ENCODE peak calls at places on chromosome 1, in nine cellular contexts. U is esophagus muscularis mucosa; D is activated CD4-positive, alpha-beta T cell treated with anti-CD3 and anti-CD28 coated beads for 24 hours; I is CD8-positive, alpha-beta memory T cell; O is NCI-H1694 treated with DMSO at 0.1 percent for 48 hours; A is vagina; B is stimulated activated CD4-positive, alpha-beta T cell treated with anti-CD3 and anti-CD28 coated beads, TNF-alpha, amount 100 ng/mL, for 4 hours; J is GM06990; L is Daoy. R is an unnamed sample.

GRCh38 chr1:234600418-234601216 is 9.4 kb downstream of the IRF2BP2 start:
- DNase-seq in U (no peak), D (no peak), I (no peak), O (peak), A (no peak), B (no peak), J (no peak), L (no peak), R (no peak)

GRCh38 chr1:202416641-202417040 is 68.1 kb downstream of the PPP1R12B start:
- DNase-seq in U (no peak), D (no peak), I (no peak), O (no peak), A (no peak), B (no peak), J (no peak), L (no peak), R (no peak)

GRCh38 chr1:81949421-81949820 is 148.7 kb downstream of the ADGRL2 start:
- DNase-seq in U (no peak), D (no peak), I (no peak), O (peak), A (no peak), B (no peak), J (no peak), L (no peak), R (no peak)

GRCh38 chr1:200364831-200365230 is 45.0 kb downstream of the ZNF281 start:
- DNase-seq in U (no peak), D (no peak), I (no peak), O (no peak), A (no peak), B (no peak), J (no peak), L (peak), R (no peak)

GRCh38 chr1:53643061-53643880 is 95.7 kb downstream of the GLIS1 start:
- DNase-seq in U (no peak), D (no peak), I (no peak), O (no peak), A (no peak), B (no peak), J (no peak), L (no peak), R (no peak)

GRCh38 chr1:209900734-209901133 is 37.3 kb upstream of the SYT14 start:
- DNase-seq in U (no peak), D (no peak), I (no peak), O (no peak), A (no peak), B (no peak), J (no peak), L (peak), R (no peak)

GRCh38 chr1:9996624-9997582 is at the start of gene RBP7:
- DNase-seq in U (no peak), D (no peak), I (no peak), O (no peak), A (no peak), B (no peak), J (no peak), L (peak), R (no peak)

GRCh38 chr1:229088711-229089110 is 182.2 kb upstream of the RAB4A start:
- DNase-seq in U (no peak), D (no peak), I (no peak), O (no peak), A (no peak), B (no peak), J (no peak), L (no peak), R (no peak)

GRCh38 chr1:154819628-154820590 is 50.2 kb downstream of the KCNN3 start:
- DNase-seq in U (no peak), D (no peak), I (no peak), O (no peak), A (no peak), B (no peak), J (peak), L (peak), R (no peak)

GRCh38 chr1:170881268-170882265 is 53.8 kb upstream of the MROH9 start:
- DNase-seq in U (no peak), D (no peak), I (no peak), O (no peak), A (no peak), B (no peak), J (no peak), L (peak), R (no peak)

GRCh38 chr1:156130578-156130942 is 16.0 kb downstream of the LMNA start:
- DNase-seq in U (no peak), D (no peak), I (no peak), O (no peak), A (no peak), B (no peak), J (no peak), L (no peak), R (no peak)

GRCh38 chr1:204377800-204378608 is 18.3 kb upstream of the PLEKHA6 start:
- DNase-seq in U (no peak), D (no peak), I (peak), O (peak), A (no peak), B (peak), J (peak), L (peak), R (no peak)

GRCh38 chr1:32743380-32744062 is 41.0 kb upstream of the SYNC start:
- DNase-seq in U (no peak), D (no peak), I (no peak), O (no peak), A (no peak), B (no peak), J (no peak), L (peak), R (no peak)

GRCh38 chr1:108502624-108503023 is 52.5 kb downstream of the NBPF6 start:
- DNase-seq in U (no peak), D (no peak), I (no peak), O (no peak), A (no peak), B (no peak), J (no peak), L (peak), R (no peak)

GRCh38 chr1:905811-906531 is 17.8 kb upstream of the SAMD11 start:
- DNase-seq in U (no peak), D (no peak), I (no peak), O (no peak), A (peak), B (no peak), J (peak), L (no peak), R (no peak)

GRCh38 chr1:88801575-88802208 is 89.7 kb downstream of the GTF2B start:
- DNase-seq in U (no peak), D (no peak), I (no peak), O (no peak), A (no peak), B (no peak), J (no peak), L (no peak), R (no peak)